ENCODE peak calls at places on chromosomes 5 and 9, in four cellular contexts. E is K562, W is GM12878, P is HepG2. J is an unnamed sample.
A peak's percentile ranks its signal among the peaks of the same experiment; 100 is the strongest.

GRCh38 chr5:138466900-138467710 is 1.8 kb downstream of the EGR1 start:
- DNase-seq in W (no peak), E (no peak), P (no peak), J (no peak)

GRCh38 chr9:93205045-93205768 is 21.3 kb downstream of the WNK2 start:
- DNase-seq in W (no peak), P (peak; percentile 48), E (no peak), J (no peak)

GRCh38 chr9:124854161-124854560 is 901 bp downstream of the WDR38 start:
- DNase-seq in W (no peak), P (no peak), E (no peak), J (no peak)

GRCh38 chr5:157164521-157164920 is 1.5 kb downstream of the GARIN3 start:
- DNase-seq in P (no peak), W (no peak), E (no peak), J (no peak)

GRCh38 chr5:8993031-8993430 is 552.8 kb downstream of the SEMA5A start:
- DNase-seq in E (no peak), W (no peak), P (no peak), J (no peak)

GRCh38 chr9:95585824-95586223 is 69.1 kb upstream of the PTCH1 start:
- DNase-seq in P (no peak), E (no peak), W (no peak), J (no peak)

GRCh38 chr5:126464959-126465358 is 41.8 kb downstream of the GRAMD2B start:
- DNase-seq in W (no peak), P (no peak), E (no peak), J (no peak)

GRCh38 chr5:83148370-83148769 is 71.0 kb downstream of the XRCC4 start:
- DNase-seq in P (no peak), W (no peak), E (no peak), J (no peak)

GRCh38 chr5:14331377-14331776 is 188.2 kb downstream of the TRIO start:
- DNase-seq in W (no peak), P (no peak), E (no peak), J (no peak)
- TF ChIP-seq FOXK2 in W (no peak), P (no peak), E (no peak), J (no peak)

GRCh38 chr9:21580636-21581353 is 98.7 kb upstream of the IFNE start:
- DNase-seq in W (no peak), E (no peak), P (no peak), J (no peak)

GRCh38 chr9:21576331-21577189 is 94.4 kb upstream of the IFNE start:
- DNase-seq in P (peak; percentile 12), W (peak; percentile 20), E (no peak), J (no peak)

GRCh38 chr9:21579743-21580142 is 97.6 kb upstream of the IFNE start:
- DNase-seq in E (no peak), P (no peak), W (no peak), J (no peak)

GRCh38 chr9:21583628-21584027 is 101.5 kb upstream of the IFNE start:
- DNase-seq in E (no peak), W (no peak), P (no peak), J (no peak)

DNA sequence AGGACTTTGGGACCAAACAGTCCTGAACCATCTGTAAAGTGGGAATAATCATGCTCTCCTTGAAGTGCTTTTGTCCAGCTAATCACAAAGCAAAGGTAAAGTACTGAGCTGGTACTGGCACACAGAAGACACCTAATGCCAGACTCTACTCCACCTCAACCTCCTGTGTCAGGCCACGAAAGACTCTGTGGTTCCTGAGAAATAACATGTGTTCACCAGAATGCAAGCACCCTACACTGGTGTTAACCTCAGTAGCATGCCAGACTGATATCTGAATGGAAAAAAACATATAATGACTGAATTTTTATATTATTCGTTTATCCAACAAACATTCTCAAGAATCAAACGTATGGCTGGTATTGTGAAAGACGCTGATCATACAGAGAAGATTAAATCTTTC is 97.1 kb upstream of the IFNE start:
- DNase-seq in E (no peak), P (no peak), W (no peak), J (no peak)
- TF ChIP-seq FOXK2 in E (no peak), P (no peak), W (no peak), J (no peak)

DNA sequence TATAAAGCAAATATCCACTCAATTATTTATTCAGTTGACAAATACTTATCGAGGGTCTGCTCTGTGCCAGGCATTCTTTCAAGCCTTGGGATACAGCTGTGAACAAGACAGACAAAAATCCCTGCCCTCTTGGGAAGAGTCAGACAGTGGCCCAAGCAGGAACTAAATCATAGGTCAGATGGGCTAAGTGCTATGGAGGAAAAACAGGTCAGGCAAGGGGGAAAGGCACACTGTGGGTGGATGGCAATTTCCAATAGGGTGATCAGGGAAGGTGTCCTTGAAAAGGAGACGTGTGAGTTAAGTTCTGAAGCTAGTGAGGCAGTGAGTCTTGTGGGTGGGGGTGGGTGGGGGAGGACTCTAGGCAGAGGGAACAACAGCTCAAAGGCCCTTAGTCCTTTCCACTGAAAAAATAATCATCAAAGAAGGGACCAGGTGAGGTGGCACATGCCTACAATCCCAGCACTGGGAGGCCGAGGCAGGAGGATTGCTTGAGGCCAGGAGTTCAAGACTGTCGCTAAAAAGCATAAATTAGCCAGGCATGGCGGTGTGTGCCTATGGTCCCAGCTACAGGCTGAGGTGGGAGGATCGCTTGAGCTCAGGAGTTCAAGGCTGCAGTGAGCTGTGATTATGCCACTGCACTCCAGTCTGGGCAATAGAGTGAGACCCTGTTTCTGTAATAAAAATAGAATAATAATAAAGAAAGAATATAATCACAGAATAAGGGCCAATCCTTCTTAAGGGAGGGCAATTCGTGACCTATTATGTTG is 95.2 kb upstream of the CPEB4 start:
- DNase-seq in E (no peak), W (no peak), P (peak; percentile 19), J (no peak)
- TF ChIP-seq FOXK2 in E (no peak), W (no peak), P (no peak), J (no peak)

GRCh38 chr5:2486373-2486772 is 265.1 kb downstream of the IRX2 start:
- DNase-seq in P (no peak), E (no peak), W (no peak), J (no peak)
- TF ChIP-seq FOXK2 in P (no peak), E (no peak), W (no peak), J (no peak)

DNA sequence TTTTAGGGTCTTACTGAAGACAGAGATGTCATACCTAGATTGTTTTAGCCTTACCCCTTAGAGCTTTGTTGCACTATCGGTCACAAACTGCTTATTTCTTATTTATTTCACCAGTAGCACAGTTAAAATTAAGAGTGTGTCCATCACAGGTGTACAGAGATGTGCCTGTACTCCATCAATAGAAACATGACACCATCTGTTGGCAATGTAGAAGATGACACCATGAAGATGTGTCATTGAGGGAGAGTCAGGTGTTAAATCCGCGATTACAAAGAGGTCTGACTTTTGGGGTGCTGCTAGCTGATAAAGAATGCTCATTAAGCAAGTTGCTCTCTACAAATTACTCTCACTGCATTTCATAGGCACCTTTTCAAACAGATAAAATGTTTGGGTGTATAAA is 164.4 kb downstream of the SMARCA2 start:
- DNase-seq in E (no peak), P (no peak), W (no peak), J (no peak)
- TF ChIP-seq FOXK2 in E (no peak), P (no peak), W (no peak), J (no peak)

DNA sequence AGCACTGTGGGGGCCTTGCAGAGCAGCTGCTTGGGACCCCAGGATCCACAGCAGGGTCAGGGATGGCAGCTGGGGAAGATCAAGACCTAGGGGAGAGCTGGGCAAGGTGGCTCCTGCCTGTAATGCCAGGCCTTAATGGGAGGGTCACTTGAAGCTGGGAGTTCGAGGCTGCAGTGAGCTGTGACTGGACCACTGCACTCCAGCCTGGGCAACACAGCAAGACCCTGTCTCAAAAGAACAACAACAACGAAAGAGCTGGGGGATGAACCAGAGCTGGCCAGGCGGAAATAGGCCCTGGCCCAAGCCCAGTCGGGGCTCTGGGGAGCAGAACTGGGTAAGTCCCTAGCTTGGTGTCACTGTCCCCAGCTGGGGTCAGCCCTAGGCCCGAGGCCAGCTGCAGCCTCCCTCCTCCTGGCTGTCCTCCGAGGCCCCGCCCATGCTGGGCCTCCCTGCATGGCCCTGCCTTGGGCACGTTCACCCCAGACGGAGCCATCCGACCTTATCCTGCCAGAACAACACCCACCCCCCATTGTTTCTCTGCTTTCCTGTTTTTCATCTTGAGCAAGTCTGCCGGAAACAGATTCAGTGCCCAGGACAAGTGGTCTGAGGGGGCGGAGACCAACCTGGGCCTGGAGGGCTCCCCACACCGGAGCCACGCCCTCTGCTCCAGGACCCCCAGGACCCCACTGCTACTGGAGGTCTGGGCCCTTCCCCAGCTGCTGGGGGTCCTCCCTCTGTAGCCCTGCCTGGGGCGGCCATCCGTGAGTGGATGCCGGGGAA is 1.9 kb downstream of the DIPK1B start:
- DNase-seq in W (no peak), P (no peak), E (no peak), J (no peak)
- TF ChIP-seq FOXK2 in W (no peak), P (no peak), E (no peak), J (no peak)

GRCh38 chr9:36970007-36970888 is 63.8 kb downstream of the PAX5 start:
- DNase-seq in W (no peak), E (no peak), P (no peak), J (no peak)
- TF ChIP-seq FOXK2 in W (no peak), E (no peak), P (no peak), J (no peak)

DNA sequence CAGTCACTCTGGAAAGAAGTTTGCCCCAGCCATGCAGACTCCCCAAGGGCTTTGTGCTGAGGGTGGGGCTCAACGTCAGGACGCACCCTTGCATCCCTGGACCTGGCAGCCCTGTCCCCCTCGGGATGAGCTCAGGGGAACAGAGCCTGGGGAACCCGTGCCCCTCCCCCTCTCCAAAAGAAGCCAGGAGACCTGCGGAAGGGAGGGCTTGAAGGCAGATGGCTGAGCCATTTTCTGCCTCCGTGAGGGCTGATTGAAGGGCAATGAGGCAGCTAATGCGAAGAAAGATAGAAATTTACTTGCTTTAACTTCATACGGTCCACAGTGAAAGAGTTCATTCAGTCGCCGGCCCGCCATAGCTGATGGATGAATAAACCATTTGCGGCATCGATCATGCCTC is 28.8 kb downstream of the ASS1 start:
- DNase-seq in W (no peak), E (no peak), P (no peak), J (no peak)
- TF ChIP-seq FOXK2 in W (no peak), E (no peak), P (no peak), J (no peak)

J was measured in HEK293T.